ENCODE peak calls at places on chromosomes 4 and X, in nine cellular contexts. T is A549, U is MM.1S, M is GM23248, K is fibroblast of lung, Z is H1, O is neuronal stem cell, J is mesendoderm, X is GM23338. Y is an unnamed sample.

GRCh38 chr4:95077864-95078263 is 320.1 kb downstream of the BMPR1B start:
- DNase-seq in O (no peak), U (no peak), M (peak), X (no peak), Z (no peak), T (no peak), J (no peak), K (peak), Y (peak)

GRCh38 chr4:129387666-129388065 is 291.7 kb downstream of the C4orf33 start:
- DNase-seq in O (no peak), K (no peak), Z (no peak), J (no peak), X (no peak), U (no peak), M (no peak), T (no peak), Y (no peak)

GRCh38 chr4:150297861-150298474 is 219.7 kb downstream of the DCLK2 start:
- DNase-seq in T (no peak), M (peak), J (peak), U (peak), Z (no peak), O (peak), K (peak), X (peak), Y (peak)

GRCh38 chrX:24495700-24496099 is 30.6 kb downstream of the PDK3 start:
- DNase-seq in J (no peak), O (no peak), U (no peak), M (no peak), X (no peak), K (no peak), Z (no peak), T (no peak), Y (no peak)

GRCh38 chr4:123452585-123452984 is 56.0 kb downstream of the SPRY1 start:
- DNase-seq in T (no peak), X (no peak), Z (no peak), J (no peak), K (peak), M (peak), U (no peak), O (no peak), Y (peak)

GRCh38 chrX:42466706-42467105 is 311.3 kb downstream of the PPP1R2C start:
- DNase-seq in O (no peak), Z (no peak), T (no peak), J (no peak), U (no peak), K (no peak), M (no peak), X (no peak), Y (peak)

GRCh38 chr4:95107635-95108034 is 349.9 kb downstream of the BMPR1B start:
- DNase-seq in T (no peak), O (no peak), K (peak), U (no peak), X (no peak), J (no peak), Z (no peak), M (peak), Y (peak)

GRCh38 chrX:10450229-10450958 is 170.0 kb downstream of the MID1 start:
- DNase-seq in O (no peak), M (peak), T (no peak), Z (no peak), K (peak), J (no peak), X (no peak), U (no peak), Y (peak)

GRCh38 chrX:2846992-2847391 is 18.3 kb downstream of the GYG2 start:
- DNase-seq in X (no peak), T (no peak), J (no peak), U (no peak), K (no peak), Z (no peak), O (no peak), M (no peak), Y (no peak)

GRCh38 chr4:3128976-3129375 is 54.5 kb downstream of the HTT start:
- DNase-seq in O (no peak), Z (no peak), M (peak), U (no peak), K (peak), X (no peak), J (no peak), T (no peak), Y (no peak)

GRCh38 chrX:3346436-3347329 is at the start of gene MXRA5:
- DNase-seq in M (peak), Z (peak), T (no peak), X (peak), J (peak), O (peak), K (peak), U (no peak), Y (peak)

GRCh38 chr4:89152972-89153371 is 41.6 kb downstream of the TIGD2 start:
- DNase-seq in X (peak), O (no peak), K (peak), J (peak), M (peak), U (no peak), Z (no peak), T (no peak), Y (no peak)

GRCh38 chr4:30630431-30630830 is 89.7 kb upstream of the PCDH7 start:
- DNase-seq in X (no peak), U (no peak), M (no peak), Z (no peak), J (no peak), K (no peak), T (no peak), O (no peak), Y (no peak)

GRCh38 chrX:41449615-41450014 is 2.5 kb downstream of the NYX start:
- DNase-seq in M (peak), O (no peak), J (no peak), X (no peak), Z (no peak), K (peak), U (peak), T (no peak), Y (peak)

GRCh38 chr4:155946486-155946885 is 7.2 kb downstream of the CTSO start:
- DNase-seq in K (peak), O (no peak), T (no peak), Z (no peak), U (no peak), M (no peak), J (no peak), X (no peak), Y (no peak)

GRCh38 chrX:42973321-42973720 is 195.4 kb upstream of the PPP1R2C start:
- DNase-seq in T (no peak), J (no peak), K (no peak), O (no peak), M (no peak), X (no peak), U (no peak), Z (no peak), Y (no peak)

GRCh38 chr4:76280488-76281441 is 25.8 kb upstream of the STBD1 start:
- DNase-seq in J (no peak), M (no peak), Z (no peak), U (no peak), O (no peak), T (no peak), X (no peak), K (no peak), Y (no peak)

GRCh38 chr4:76278583-76278982 is 27.1 kb downstream of the FAM47E start:
- DNase-seq in U (no peak), O (no peak), Z (no peak), T (no peak), X (no peak), J (no peak), M (no peak), K (no peak), Y (no peak)

GRCh38 chr4:76283900-76284299 is 22.6 kb upstream of the STBD1 start:
- DNase-seq in M (no peak), T (no peak), O (no peak), U (no peak), K (no peak), Z (no peak), X (no peak), J (peak), Y (peak)

GRCh38 chr4:76279462-76279861 is 27.1 kb upstream of the STBD1 start:
- DNase-seq in K (no peak), X (no peak), T (no peak), J (no peak), O (no peak), M (no peak), Z (no peak), U (peak), Y (no peak)

GRCh38 chr4:76282941-76283689 is 23.4 kb upstream of the STBD1 start:
- DNase-seq in O (no peak), T (no peak), J (no peak), U (no peak), Z (no peak), K (no peak), M (no peak), X (no peak), Y (no peak)
- H3K4me2 ChIP-seq in O (no peak), T (no peak), J (no peak), U (no peak), Z (no peak), K (no peak), M (no peak), X (no peak), Y (no peak)

DNA sequence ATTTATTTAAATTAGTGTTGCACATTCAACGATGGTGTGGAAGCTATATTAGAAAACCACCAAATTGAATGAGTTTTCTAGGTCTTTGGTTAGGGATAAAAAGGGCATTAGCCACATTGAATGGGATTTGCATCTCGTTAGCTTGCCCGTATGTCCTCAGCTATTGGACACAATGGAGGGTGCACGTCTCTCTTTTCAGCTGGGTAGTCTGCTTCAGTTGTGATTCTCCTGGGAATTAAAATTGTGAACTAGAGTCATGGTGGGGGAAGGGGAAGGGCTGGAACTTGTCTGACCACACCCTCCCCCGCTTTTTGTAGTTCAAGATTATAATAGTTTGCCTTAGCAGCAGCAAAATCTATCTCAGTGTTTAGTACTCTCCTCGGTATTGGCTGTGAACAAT is 23.3 kb downstream of the TRIM2 start:
- DNase-seq in T (no peak), X (no peak), K (no peak), M (no peak), J (no peak), U (no peak), Z (no peak), O (no peak), Y (no peak)
- H3K4me2 ChIP-seq in T (no peak), X (no peak), K (no peak), M (no peak), J (no peak), U (no peak), Z (no peak), O (peak), Y (no peak)

GRCh38 chrX:31236231-31236630 is 164.4 kb upstream of the FTHL17 start:
- DNase-seq in J (no peak), M (no peak), T (no peak), X (no peak), K (no peak), U (no peak), Z (no peak), O (no peak), Y (no peak)

GRCh38 chrX:31233941-31234496 is 162.2 kb upstream of the FTHL17 start:
- DNase-seq in J (no peak), Z (no peak), O (no peak), K (no peak), T (no peak), X (peak), U (no peak), M (no peak), Y (no peak)

GRCh38 chrX:31232506-31232905 is 160.7 kb upstream of the FTHL17 start:
- DNase-seq in O (no peak), J (peak), T (no peak), X (peak), M (no peak), U (no peak), Z (no peak), K (no peak), Y (no peak)

GRCh38 chrX:31240982-31241381 is 169.1 kb upstream of the FTHL17 start:
- DNase-seq in J (no peak), O (no peak), K (no peak), U (no peak), T (no peak), M (no peak), Z (no peak), X (no peak), Y (no peak)

GRCh38 chrX:31237189-31237588 is 165.3 kb upstream of the FTHL17 start:
- DNase-seq in Z (no peak), U (no peak), X (no peak), J (no peak), O (no peak), T (no peak), M (no peak), K (no peak), Y (no peak)
- H3K4me2 ChIP-seq in Z (no peak), U (no peak), X (no peak), J (no peak), O (no peak), T (no peak), M (no peak), K (no peak), Y (no peak)

DNA sequence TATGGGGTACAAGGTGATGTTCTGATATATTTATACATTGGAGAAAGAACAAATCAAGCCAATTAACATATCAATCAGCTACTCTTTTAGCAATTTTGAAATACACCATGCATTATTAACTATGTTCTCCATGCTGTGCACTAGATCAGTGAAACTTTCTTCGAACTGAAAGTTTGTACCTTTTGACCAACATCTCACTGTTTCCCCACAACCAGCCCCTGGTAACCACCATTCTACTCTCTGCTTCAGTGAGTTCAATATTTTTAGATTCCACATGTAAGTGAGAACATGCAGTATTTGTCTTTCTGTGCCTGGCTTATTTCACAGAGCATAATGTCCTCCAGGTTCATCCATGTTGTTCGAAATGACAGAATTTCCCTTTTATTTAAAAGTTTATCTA is 246.1 kb upstream of the VCX start:
- DNase-seq in X (no peak), K (no peak), O (no peak), T (no peak), M (no peak), J (no peak), U (no peak), Z (no peak), Y (no peak)
- H3K4me2 ChIP-seq in X (no peak), K (no peak), O (no peak), T (no peak), M (no peak), J (no peak), U (no peak), Z (no peak), Y (no peak)

GRCh38 chrX:1502853-1503252 is 34.1 kb downstream of the P2RY8 start:
- DNase-seq in T (no peak), M (no peak), J (no peak), K (no peak), U (no peak), O (no peak), X (no peak), Z (no peak), Y (no peak)
- H3K4me2 ChIP-seq in T (no peak), M (no peak), J (no peak), K (no peak), U (no peak), O (no peak), X (no peak), Z (no peak), Y (no peak)

GRCh38 chr4:48226199-48226598 is 43.4 kb downstream of the TEC start:
- DNase-seq in K (no peak), T (no peak), J (no peak), O (no peak), Z (no peak), M (no peak), U (no peak), X (no peak), Y (no peak)
- H3K4me2 ChIP-seq in K (no peak), T (no peak), J (no peak), O (no peak), Z (peak), M (no peak), U (no peak), X (peak), Y (no peak)

DNA sequence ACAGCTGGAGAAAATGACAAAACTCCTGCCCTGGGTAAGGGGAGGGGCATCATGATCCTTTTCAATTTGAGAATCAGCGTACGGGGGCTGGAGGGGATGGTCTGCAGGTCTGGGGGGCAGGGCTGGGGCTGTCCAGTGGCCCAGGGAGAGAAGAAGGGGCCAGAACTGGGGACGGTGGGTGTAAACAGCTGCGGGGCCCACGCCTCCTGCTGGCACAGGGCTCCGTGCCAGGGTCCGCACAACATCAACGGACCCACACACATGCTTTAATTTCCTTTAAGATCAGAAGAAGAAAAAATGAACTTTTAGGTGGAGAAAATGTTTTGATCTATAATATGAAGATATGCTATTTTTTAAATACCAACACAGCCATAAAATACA is 52.1 kb downstream of the PSAPL1 start:
- DNase-seq in X (no peak), M (no peak), T (no peak), Z (no peak), J (no peak), K (no peak), U (no peak), O (no peak), Y (no peak)
- H3K4me2 ChIP-seq in X (no peak), M (no peak), T (no peak), Z (no peak), J (no peak), K (no peak), U (no peak), O (no peak), Y (no peak)

GRCh38 chr4:140096483-140096861 is 57.5 kb downstream of the MAML3 start:
- DNase-seq in X (no peak), T (no peak), O (no peak), Z (no peak), J (peak), K (no peak), M (no peak), U (no peak), Y (no peak)

GRCh38 chr4:140095694-140096482 is 58.1 kb downstream of the MAML3 start:
- DNase-seq in O (no peak), U (no peak), T (peak), M (peak), X (no peak), Z (no peak), K (peak), J (peak), Y (peak)

GRCh38 chr4:140098481-140099132 is 55.4 kb downstream of the MAML3 start:
- DNase-seq in J (no peak), T (no peak), U (no peak), O (no peak), X (no peak), Z (no peak), M (peak), K (peak), Y (peak)

GRCh38 chr4:140096921-140097320 is 57.1 kb downstream of the MAML3 start:
- DNase-seq in T (no peak), K (no peak), Z (no peak), X (no peak), J (no peak), O (no peak), U (no peak), M (no peak), Y (no peak)

DNA sequence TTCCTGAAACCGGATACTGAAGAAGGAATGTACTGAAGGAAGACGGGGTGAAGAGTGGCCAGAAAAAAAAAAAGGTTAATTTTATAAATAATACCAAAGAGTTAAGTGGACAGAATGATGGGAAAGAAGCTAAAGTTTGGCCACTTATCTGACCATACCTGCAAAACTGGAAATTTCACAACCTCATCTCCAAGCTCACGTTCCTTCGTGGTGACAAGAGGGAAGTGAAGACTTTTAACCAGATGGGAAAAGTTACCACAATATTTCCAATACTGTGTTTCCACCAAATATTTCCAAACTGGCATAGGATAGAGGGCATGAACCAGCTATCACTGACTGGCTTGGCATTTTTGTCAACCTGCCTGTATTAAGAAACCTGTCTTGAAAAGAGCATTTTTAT is 56.4 kb downstream of the MAML3 start:
- DNase-seq in Z (no peak), M (no peak), K (no peak), T (no peak), J (no peak), X (no peak), U (no peak), O (no peak), Y (peak)
- H3K4me2 ChIP-seq in Z (no peak), M (no peak), K (peak), T (peak), J (no peak), X (no peak), U (no peak), O (no peak), Y (peak)

GRCh38 chr4:41057456-41057855 is 156.9 kb downstream of the APBB2 start:
- DNase-seq in U (no peak), Z (no peak), K (peak), O (no peak), M (peak), T (no peak), J (no peak), X (no peak), Y (no peak)
- H3K4me2 ChIP-seq in U (no peak), Z (no peak), K (no peak), O (no peak), M (peak), T (no peak), J (no peak), X (no peak), Y (no peak)

GRCh38 chr4:127687580-127687979 is 42.6 kb upstream of the SLC25A31 start:
- DNase-seq in K (no peak), U (no peak), O (no peak), M (no peak), X (no peak), J (no peak), Z (no peak), T (no peak), Y (no peak)

GRCh38 chr4:127686656-127687055 is 43.5 kb upstream of the SLC25A31 start:
- DNase-seq in O (no peak), M (peak), X (no peak), K (peak), J (no peak), T (no peak), U (no peak), Z (no peak), Y (peak)

GRCh38 chr4:127685292-127685691 is 44.9 kb upstream of the SLC25A31 start:
- DNase-seq in T (no peak), M (peak), O (no peak), J (peak), U (no peak), Z (no peak), X (no peak), K (peak), Y (peak)
- H3K4me2 ChIP-seq in T (no peak), M (no peak), O (no peak), J (no peak), U (no peak), Z (no peak), X (no peak), K (no peak), Y (no peak)